ENCODE peak calls at places on chromosomes 7 and 10, in seven cellular contexts. F is body of pancreas, B is HCT116, H is heart right ventricle, A is tibial nerve, K is fibroblast of lung, M is thyroid gland. T is an unnamed sample.

GRCh38 chr7:108372601-108373000 is 83.6 kb downstream of the NRCAM start:
- DNase-seq in F (no peak), B (no peak), H (no peak), A (no peak), K (peak; percentile 25), M (no peak), T (no peak)

GRCh38 chr7:111931016-111931517 is 275.1 kb downstream of the DOCK4 start:
- DNase-seq in F (no peak), B (peak; percentile 42), H (no peak), A (no peak), K (peak; percentile 65), M (no peak), T (no peak)

GRCh38 chr10:86306628-86307278 is 59.8 kb downstream of the GRID1 start:
- DNase-seq in F (no peak), B (no peak), H (peak; percentile 23), A (no peak), K (peak; percentile 2), M (no peak), T (no peak)

GRCh38 chr10:126124923-126125322 is 228.6 kb downstream of the FANK1 start:
- DNase-seq in F (no peak), B (no peak), H (no peak), A (no peak), K (peak; percentile 46), M (no peak), T (no peak)

GRCh38 chr7:29228289-29229011 is 33.9 kb downstream of the CHN2 start:
- DNase-seq in F (no peak), B (no peak), H (no peak), A (no peak), K (no peak), M (peak; percentile 81), T (no peak)

GRCh38 chr10:123144697-123145541 is 3.0 kb upstream of the HMX2 start:
- DNase-seq in F (no peak), B (no peak), H (no peak), A (no peak), K (no peak), M (no peak), T (no peak)

GRCh38 chr10:103276941-103277712 is at the start of gene INA:
- DNase-seq in F (peak; percentile 15), B (no peak), H (no peak), A (no peak), K (peak; percentile 30), M (peak; percentile 16), T (no peak)

GRCh38 chr7:75892634-75893272 is 13.9 kb downstream of the RHBDD2 start:
- DNase-seq in F (peak; percentile 49), B (no peak), H (peak; percentile 41), A (peak; percentile 60), K (peak; percentile 78), M (peak; percentile 95), T (peak; percentile 76)

GRCh38 chr10:125911990-125912389 is 15.6 kb downstream of the FANK1 start:
- DNase-seq in F (peak; percentile 92), B (no peak), H (no peak), A (no peak), K (no peak), M (no peak), T (no peak)

GRCh38 chr7:76206633-76207032 is 4.9 kb downstream of the SRRM3 start:
- DNase-seq in F (no peak), B (no peak), H (peak; percentile 13), A (no peak), K (no peak), M (no peak), T (no peak)

GRCh38 chr10:111598433-111599059 is 521.7 kb downstream of the ADRA2A start:
- DNase-seq in F (peak; percentile 73), B (peak; percentile 60), H (peak; percentile 49), A (peak; percentile 80), K (peak; percentile 33), M (peak; percentile 49), T (peak; percentile 6)

GRCh38 chr10:90162464-90162863 is 461.1 kb downstream of the KIF20B start:
- DNase-seq in F (no peak), B (no peak), H (no peak), A (no peak), K (peak; percentile 86), M (no peak), T (no peak)

GRCh38 chr7:126426652-126427051 is 826.1 kb downstream of the GRM8 start:
- DNase-seq in F (no peak), B (no peak), H (no peak), A (no peak), K (no peak), M (no peak), T (no peak)

GRCh38 chr10:69416695-69417094 is at the start of gene TACR2:
- DNase-seq in F (no peak), B (no peak), H (no peak), A (no peak), K (no peak), M (no peak), T (no peak)

GRCh38 chr7:45593121-45593541 is 19.0 kb downstream of the ADCY1 start:
- DNase-seq in F (no peak), B (no peak), H (no peak), A (no peak), K (no peak), M (no peak), T (no peak)

GRCh38 chr7:67375427-67375826 is 378.8 kb downstream of the TYW1 start:
- DNase-seq in F (no peak), B (no peak), H (no peak), A (no peak), K (no peak), M (no peak), T (no peak)

GRCh38 chr10:115164220-115164619 is 71.1 kb downstream of the ATRNL1 start:
- DNase-seq in F (no peak), B (no peak), H (no peak), A (no peak), K (no peak), M (no peak), T (no peak)

GRCh38 chr7:133361806-133362205 is 108.9 kb downstream of the EXOC4 start:
- DNase-seq in F (no peak), B (no peak), H (no peak), A (no peak), K (no peak), M (no peak), T (no peak)

GRCh38 chr10:58457761-58458616 is 54.7 kb upstream of the BICC1 start:
- DNase-seq in F (peak; percentile 61), B (no peak), H (peak; percentile 74), A (peak; percentile 39), K (peak; percentile 96), M (peak; percentile 8), T (no peak)

GRCh38 chr10:31028076-31028475 is 3.6 kb downstream of the ZNF438 start:
- DNase-seq in F (no peak), B (no peak), H (no peak), A (peak; percentile 45), K (no peak), M (peak; percentile 34), T (no peak)

GRCh38 chr7:138895700-138896099 is 85.5 kb downstream of the KIAA1549 start:
- DNase-seq in F (no peak), B (no peak), H (no peak), A (no peak), K (no peak), M (no peak), T (no peak)

GRCh38 chr7:20310963-20311742 is 19.5 kb upstream of the ITGB8 start:
- DNase-seq in F (no peak), B (peak; percentile 38), H (no peak), A (peak; percentile 30), K (peak; percentile 80), M (no peak), T (no peak)

GRCh38 chr10:5390607-5391205 is 13.9 kb downstream of the TUBAL3 start:
- DNase-seq in F (no peak), B (no peak), H (no peak), A (no peak), K (no peak), M (no peak), T (no peak)

GRCh38 chr10:113907166-113907565 is 52.7 kb downstream of the NHLRC2 start:
- DNase-seq in F (no peak), B (no peak), H (no peak), A (no peak), K (peak; percentile 57), M (no peak), T (no peak)
- H3K27ac ChIP-seq in F (no peak overlapping the region), B (no peak overlapping the region), H (no peak overlapping the region), A (no peak overlapping the region), K (no peak overlapping the region), M (no peak overlapping the region), T (no peak overlapping the region)

GRCh38 chr7:79736418-79736817 is 283.0 kb upstream of the MAGI2 start:
- DNase-seq in F (no peak), B (no peak), H (no peak), A (no peak), K (no peak), M (no peak), T (no peak)

GRCh38 chr7:79740076-79740475 is 286.6 kb upstream of the MAGI2 start:
- DNase-seq in F (no peak), B (no peak), H (no peak), A (no peak), K (no peak), M (no peak), T (no peak)

DNA sequence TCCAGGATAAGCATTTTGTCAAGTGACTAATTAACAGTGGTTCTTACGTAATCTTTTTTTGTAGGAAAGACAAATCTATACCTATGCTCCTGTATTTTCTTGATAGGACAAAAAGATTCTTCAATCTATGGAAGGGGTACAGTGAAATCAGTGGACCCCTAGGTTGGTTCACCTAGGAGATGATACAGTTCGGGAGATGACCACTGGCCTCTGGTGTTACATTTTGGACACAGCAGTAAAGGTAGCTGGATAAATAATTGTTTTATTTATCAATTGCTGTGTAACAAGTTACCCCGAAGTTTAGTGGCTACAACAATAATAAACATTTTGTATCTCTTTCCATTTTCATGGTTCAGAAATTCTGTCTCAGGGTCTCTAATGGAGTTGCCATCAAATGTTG is 288.2 kb upstream of the MAGI2 start:
- DNase-seq in F (no peak), B (no peak), H (no peak), A (no peak), K (no peak), M (no peak), T (no peak)
- TF ChIP-seq CTCF in F (no peak), B (peak; percentile 33), H (no peak), A (no peak), K (peak; percentile 30), M (peak; percentile 12), T (no peak)

GRCh38 chr10:64503429-64503828 is 982.2 kb downstream of the REEP3 start:
- DNase-seq in F (no peak), B (no peak), H (no peak), A (no peak), K (peak; percentile 9), M (no peak), T (no peak)

GRCh38 chr10:64505496-64505895 is 984.3 kb downstream of the REEP3 start:
- DNase-seq in F (no peak), B (no peak), H (no peak), A (no peak), K (no peak), M (no peak), T (no peak)

GRCh38 chr10:64502936-64503335 is 981.7 kb downstream of the REEP3 start:
- DNase-seq in F (no peak), B (no peak), H (no peak), A (no peak), K (no peak), M (no peak), T (no peak)

GRCh38 chr10:64507869-64508609 is 986.8 kb downstream of the REEP3 start:
- DNase-seq in F (no peak), B (no peak), H (no peak), A (no peak), K (no peak), M (no peak), T (no peak)

GRCh38 chr10:64506963-64507362 is 985.8 kb downstream of the REEP3 start:
- DNase-seq in F (no peak), B (no peak), H (no peak), A (no peak), K (no peak), M (no peak), T (no peak)
- H3K4me3 ChIP-seq in F (no peak overlapping the region), B (no peak overlapping the region), H (no peak overlapping the region), A (no peak overlapping the region), K (no peak overlapping the region), M (no peak overlapping the region), T (no peak overlapping the region)

GRCh38 chr10:88979603-88980002 is 11.0 kb upstream of the FAS start:
- DNase-seq in F (no peak), B (no peak), H (no peak), A (no peak), K (no peak), M (no peak), T (no peak)
- H3K27ac ChIP-seq in F (no peak overlapping the region), B (no peak overlapping the region), H (peak overlapping the region; percentile 68), A (peak overlapping the region; percentile 75), K (no peak overlapping the region), M (peak overlapping the region; percentile 53), T (peak overlapping the region; percentile 23)